ENCODE peak calls at places on chromosome 9, in five cellular contexts. C, M, J, G and Q are unnamed samples.

GRCh38 chr9:116572095-116572748 is 114.9 kb upstream of the TRIM32 start:
- DNase-seq in C (peak; percentile 92), M (peak; percentile 91), J (peak; percentile 0), G (peak; percentile 93), Q (no peak)

GRCh38 chr9:7266911-7267555 is 509.3 kb downstream of the KDM4C start:
- DNase-seq in C (no peak), M (no peak), J (no peak), G (peak; percentile 54), Q (no peak)

GRCh38 chr9:136309101-136309801 is 5.4 kb upstream of the CCDC187 start:
- DNase-seq in C (no peak), M (no peak), J (no peak), G (no peak), Q (no peak)

GRCh38 chr9:127536499-127536898 is 75.6 kb upstream of the STXBP1 start:
- DNase-seq in C (no peak), M (no peak), J (no peak), G (no peak), Q (no peak)

GRCh38 chr9:133768859-133769510 is 30.8 kb upstream of the SARDH start:
- DNase-seq in C (peak; percentile 48), M (no peak), J (no peak), G (peak; percentile 42), Q (no peak)

GRCh38 chr9:96031366-96031824 is 155.9 kb downstream of the ERCC6L2 start:
- DNase-seq in C (no peak), M (no peak), J (no peak), G (peak; percentile 77), Q (no peak)

GRCh38 chr9:110814159-110814558 is 145.6 kb downstream of the MUSK start:
- DNase-seq in C (no peak), M (peak; percentile 58), J (no peak), G (no peak), Q (no peak)

GRCh38 chr9:84154320-84154719 is 173.7 kb downstream of the RMI1 start:
- DNase-seq in C (no peak), M (no peak), J (no peak), G (no peak), Q (no peak)

GRCh38 chr9:133910855-133911514 is 81.1 kb downstream of the VAV2 start:
- DNase-seq in C (no peak), M (peak; percentile 86), J (no peak), G (no peak), Q (no peak)

GRCh38 chr9:134099123-134099761 is 31.4 kb upstream of the BRD3 start:
- DNase-seq in C (no peak), M (peak; percentile 77), J (peak; percentile 31), G (peak; percentile 42), Q (peak; percentile 17)

GRCh38 chr9:118091676-118092490 is 387.7 kb downstream of the TLR4 start:
- DNase-seq in C (no peak), M (no peak), J (no peak), G (no peak), Q (no peak)

GRCh38 chr9:95131023-95131943 is 186.2 kb downstream of the FANCC start:
- DNase-seq in C (no peak), M (peak; percentile 76), J (peak; percentile 13), G (peak; percentile 88), Q (peak; percentile 6)

GRCh38 chr9:123881604-123882003 is 48.3 kb downstream of the DENND1A start:
- DNase-seq in C (no peak), M (no peak), J (no peak), G (no peak), Q (no peak)

GRCh38 chr9:100197553-100197952 is 98.5 kb downstream of the INVS start:
- DNase-seq in C (no peak), M (no peak), J (no peak), G (no peak), Q (no peak)

GRCh38 chr9:105299190-105299854 is 54.9 kb downstream of the SLC44A1 start:
- DNase-seq in C (no peak), M (peak; percentile 66), J (no peak), G (peak; percentile 60), Q (no peak)

GRCh38 chr9:14424323-14424722 is 110.4 kb upstream of the NFIB start:
- DNase-seq in C (no peak), M (no peak), J (no peak), G (no peak), Q (no peak)

GRCh38 chr9:89889865-89890264 is 285.1 kb downstream of the GADD45G start:
- DNase-seq in C (no peak), M (no peak), J (no peak), G (no peak), Q (no peak)

GRCh38 chr9:91580136-91580535 is 156.5 kb upstream of the NFIL3 start:
- DNase-seq in C (no peak), M (peak; percentile 48), J (no peak), G (no peak), Q (no peak)

GRCh38 chr9:129761901-129762359 is 9.1 kb upstream of the PTGES start:
- DNase-seq in C (no peak), M (no peak), J (no peak), G (no peak), Q (no peak)

GRCh38 chr9:7028591-7028990 is 270.8 kb downstream of the KDM4C start:
- DNase-seq in C (no peak), M (no peak), J (no peak), G (no peak), Q (no peak)

GRCh38 chr9:91847576-91847975 is 102.5 kb downstream of the ROR2 start:
- DNase-seq in C (no peak), M (no peak), J (no peak), G (peak; percentile 64), Q (no peak)

GRCh38 chr9:124478014-124478753 is 27.9 kb downstream of the ADGRD2 start:
- DNase-seq in C (peak; percentile 40), M (no peak), J (no peak), G (no peak), Q (no peak)

GRCh38 chr9:92717201-92718085 is 47.2 kb downstream of the BICD2 start:
- DNase-seq in C (peak; percentile 53), M (no peak), J (no peak), G (no peak), Q (no peak)

GRCh38 chr9:115209601-115210306 is 91.8 kb upstream of the TNC start:
- DNase-seq in C (no peak), M (peak; percentile 77), J (no peak), G (peak; percentile 45), Q (no peak)

GRCh38 chr9:14309403-14309802 is 4.5 kb downstream of the NFIB start:
- DNase-seq in C (no peak), M (no peak), J (no peak), G (no peak), Q (no peak)